ENCODE peak calls at places on chromosomes 13 and 19, in nine cellular contexts. S, R, G, T, B, U, F, O and W are unnamed samples. For H3K4me1, the result is how much of the 10 kb centered on the place peaks cover.

GRCh38 chr13:77898097-77898496 is 20.5 kb downstream of the EDNRB start:
- DNase-seq in B (peak), T (no peak), G (no peak), F (no peak), O (peak), R (no peak), S (no peak), U (no peak), W (no peak)

GRCh38 chr13:98528663-98529064 is 48.2 kb downstream of the STK24 start:
- DNase-seq in R (no peak), U (no peak), O (no peak), G (no peak), S (no peak), B (peak), F (no peak), T (peak), W (no peak)

GRCh38 chr19:40251244-40251643 is 24.8 kb upstream of the CCNP start:
- DNase-seq in F (no peak), R (no peak), G (no peak), O (no peak), U (no peak), B (no peak), T (no peak), S (no peak), W (no peak)

GRCh38 chr13:43802511-43802910 is 15.7 kb upstream of the ENOX1 start:
- DNase-seq in S (no peak), F (no peak), G (no peak), U (no peak), O (no peak), T (no peak), B (no peak), R (no peak), W (no peak)

GRCh38 chr13:109500146-109500773 is 286.1 kb downstream of the IRS2 start:
- DNase-seq in O (no peak), F (no peak), R (no peak), S (no peak), T (no peak), B (no peak), U (no peak), G (peak), W (no peak)

GRCh38 chr13:110571897-110572777 is 10.6 kb upstream of the RAB20 start:
- DNase-seq in F (no peak), T (no peak), U (no peak), S (no peak), R (no peak), B (no peak), O (no peak), G (no peak), W (no peak)

GRCh38 chr13:19185086-19185864 is 3.7 kb upstream of the TUBA3C start:
- DNase-seq in U (peak), B (no peak), G (no peak), S (peak), T (no peak), R (no peak), O (no peak), F (no peak), W (no peak)

GRCh38 chr19:40443131-40443929 is 805 bp downstream of the SERTAD3 start:
- DNase-seq in R (peak), U (peak), O (peak), F (peak), G (peak), S (peak), T (peak), B (peak), W (peak)

GRCh38 chr13:75806101-75806500 is 170.0 kb downstream of the LMO7 start:
- DNase-seq in R (no peak), S (no peak), O (no peak), G (no peak), T (no peak), U (no peak), B (no peak), F (no peak), W (no peak)

GRCh38 chr13:44648392-44649117 is 72.4 kb upstream of the TSC22D1 start:
- DNase-seq in B (peak), U (no peak), S (no peak), F (no peak), R (no peak), T (no peak), G (no peak), O (no peak), W (no peak)

GRCh38 chr13:62137629-62138405 is 722.2 kb upstream of the PCDH20 start:
- DNase-seq in B (no peak), S (no peak), R (no peak), T (no peak), O (no peak), U (no peak), G (no peak), F (no peak), W (no peak)

GRCh38 chr13:52749446-52749845 is 9.8 kb upstream of the CNMD start:
- DNase-seq in T (no peak), G (no peak), B (no peak), F (no peak), O (no peak), R (no peak), S (no peak), U (no peak), W (no peak)

GRCh38 chr19:45125975-45126493 is 33.1 kb downstream of the PPP1R37 start:
- DNase-seq in U (no peak), T (no peak), S (peak), B (peak), F (peak), O (no peak), R (peak), G (peak), W (peak)

GRCh38 chr19:50537306-50537685 is 23.6 kb upstream of the ASPDH start:
- DNase-seq in G (no peak), O (no peak), R (no peak), U (no peak), S (no peak), F (no peak), T (no peak), B (no peak), W (no peak)

GRCh38 chr19:57305056-57305455 is 15.2 kb upstream of the ZNF543 start:
- DNase-seq in B (no peak), T (no peak), F (no peak), O (no peak), G (no peak), S (no peak), R (no peak), U (no peak), W (no peak)

GRCh38 chr19:47035127-47035494 is 13.3 kb downstream of the TMEM160 start:
- DNase-seq in U (no peak), T (no peak), O (no peak), F (no peak), S (no peak), R (no peak), G (peak), B (no peak), W (no peak)

GRCh38 chr13:91348906-91349435 is 1.5 kb downstream of the MIR17HG start:
- DNase-seq in O (peak), G (peak), U (peak), B (peak), F (peak), T (peak), R (peak), S (peak), W (peak)

GRCh38 chr13:91353494-91353893 is 6.0 kb downstream of the MIR17HG start:
- DNase-seq in O (no peak), R (no peak), S (no peak), T (no peak), G (no peak), B (no peak), F (no peak), U (no peak), W (no peak)

GRCh38 chr13:91349992-91350911 is 2.8 kb downstream of the MIR17HG start:
- DNase-seq in G (peak), F (no peak), R (no peak), B (no peak), U (no peak), S (no peak), T (no peak), O (no peak), W (no peak)

GRCh38 chr13:91351123-91351522 is 3.6 kb downstream of the MIR17HG start:
- DNase-seq in O (no peak), B (no peak), F (no peak), S (no peak), R (no peak), U (no peak), G (no peak), T (no peak), W (no peak)

DNA sequence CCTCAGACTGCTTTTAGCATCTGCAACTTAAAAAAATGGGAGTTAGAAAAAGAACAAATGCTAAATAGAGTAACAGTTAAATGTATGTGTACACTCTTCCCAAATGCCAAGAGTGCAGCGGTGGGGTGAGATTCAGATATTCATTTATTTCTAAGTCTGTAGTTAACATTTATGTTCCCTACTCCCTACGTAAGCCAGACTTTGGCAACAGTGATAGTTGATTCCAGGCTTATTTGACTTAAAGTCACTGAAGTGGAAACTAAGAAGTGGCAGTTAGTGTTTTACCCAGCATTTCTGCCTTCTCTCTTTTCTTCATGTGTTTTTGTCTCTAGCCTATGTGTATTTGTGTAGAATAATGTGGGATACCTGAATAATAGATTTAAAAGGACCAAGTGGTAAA is 4.5 kb downstream of the MIR17HG start:
- DNase-seq in S (no peak), U (no peak), O (no peak), T (no peak), F (no peak), G (no peak), B (no peak), R (no peak), W (no peak)
- TF ChIP-seq POLR2AphosphoS5 in S (no peak), U (no peak), O (no peak), T (no peak), F (no peak), G (no peak), B (no peak), R (no peak), W (no peak)

DNA sequence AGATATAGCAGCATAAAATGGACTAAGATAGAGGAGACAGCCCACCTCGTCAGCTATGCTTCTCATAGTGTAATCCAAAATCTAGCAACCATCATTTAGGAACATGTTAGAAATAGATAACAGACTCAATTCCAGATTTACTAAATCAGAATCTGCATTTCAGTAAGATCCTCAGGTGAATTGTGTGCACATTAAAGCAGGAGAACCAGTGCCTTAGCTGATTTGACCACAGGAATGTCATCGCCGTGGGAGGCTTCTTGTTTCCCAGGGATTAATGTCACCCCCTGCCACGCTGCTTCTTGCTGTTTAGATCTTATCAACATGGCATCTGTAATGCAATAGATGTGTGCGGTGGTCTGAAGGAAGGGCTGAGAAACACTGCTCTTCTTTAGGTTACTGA is 84.0 kb downstream of the GPC5 start:
- DNase-seq in O (no peak), R (no peak), T (no peak), U (no peak), B (no peak), G (no peak), S (no peak), F (no peak), W (no peak)
- H3K4me3 ChIP-seq in O (no peak), R (no peak), T (no peak), U (no peak), B (no peak), G (no peak), S (no peak), F (no peak), W (no peak)

GRCh38 chr19:18650468-18651001 is 13.7 kb downstream of the KLHL26 start:
- DNase-seq in B (peak), T (peak), O (no peak), U (peak), S (no peak), R (peak), F (peak), G (peak), W (no peak)

GRCh38 chr19:18650048-18650435 is 13.2 kb downstream of the KLHL26 start:
- DNase-seq in O (no peak), S (no peak), T (peak), B (peak), F (no peak), G (no peak), U (no peak), R (no peak), W (no peak)

GRCh38 chr19:18651300-18651699 is 14.5 kb downstream of the KLHL26 start:
- DNase-seq in B (no peak), G (no peak), R (no peak), O (no peak), U (no peak), T (no peak), F (no peak), S (no peak), W (no peak)

GRCh38 chr19:18653853-18654252 is 17.0 kb downstream of the KLHL26 start:
- DNase-seq in B (no peak), F (no peak), G (no peak), S (no peak), R (no peak), O (no peak), T (no peak), U (no peak), W (no peak)

GRCh38 chr19:18651738-18652137 is 14.9 kb downstream of the KLHL26 start:
- DNase-seq in G (no peak), O (no peak), T (no peak), B (no peak), S (no peak), R (no peak), F (no peak), U (no peak), W (no peak)
- H3K4me1 ChIP-seq in G (under half), O (under half), T (under half), B (under half), S (under half), R (under half), F (under half), U (under half), W (under half)

GRCh38 chr13:23828866-23829265 is 60.3 kb downstream of the MIPEP start:
- DNase-seq in U (no peak), F (no peak), T (no peak), B (no peak), S (no peak), O (no peak), G (no peak), R (no peak), W (no peak)
- TF ChIP-seq POLR2AphosphoS5 in U (no peak), F (no peak), T (no peak), B (no peak), S (no peak), O (no peak), G (no peak), R (no peak), W (no peak)

DNA sequence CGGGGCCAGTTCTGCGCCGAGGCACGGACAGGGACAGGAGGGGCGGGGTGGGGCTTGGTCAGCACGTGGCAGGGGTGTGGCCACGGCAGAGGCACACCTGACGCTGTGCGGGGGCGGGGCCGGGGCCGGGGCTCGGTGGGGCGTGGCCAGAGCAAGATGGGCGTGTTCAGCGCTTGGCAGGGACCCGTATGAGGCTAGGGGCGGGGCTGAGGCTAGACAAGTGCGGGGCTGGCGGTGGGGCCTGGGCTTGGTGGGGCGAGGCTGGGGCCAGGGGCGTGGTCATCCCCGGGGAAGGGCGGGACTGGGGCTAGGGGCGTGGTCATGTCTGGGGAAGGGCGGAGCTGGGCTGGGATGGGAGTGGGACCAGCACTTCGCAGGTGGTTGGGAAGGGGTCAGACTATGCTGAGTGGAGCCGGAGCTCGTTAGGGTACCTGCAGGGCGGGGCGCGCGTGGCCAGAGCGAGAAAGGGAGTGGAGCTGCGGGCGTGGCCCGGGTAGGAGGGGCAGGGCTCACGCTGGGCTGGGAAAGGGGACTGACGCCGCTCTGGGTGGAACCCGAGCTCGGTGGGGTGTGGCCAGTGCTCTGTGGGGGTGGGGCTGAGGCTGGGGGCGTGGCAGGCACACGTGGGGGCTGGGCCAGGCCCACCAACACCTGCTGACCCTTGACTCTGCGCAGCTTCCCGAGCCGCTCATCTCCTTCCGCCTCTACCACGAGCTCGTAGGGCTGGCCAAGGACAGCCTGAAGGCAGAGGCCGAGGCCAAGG is 12.8 kb downstream of the POLR2E start:
- DNase-seq in T (no peak), F (peak), S (peak), U (no peak), O (no peak), R (peak), B (peak), G (peak), W (peak)
- H3K4me3 ChIP-seq in T (peak), F (no peak), S (no peak), U (peak), O (no peak), R (peak), B (no peak), G (peak), W (no peak)